ENCODE peak calls at places on chromosomes 3 and 15, in six cellular contexts. I is NCI-H2107, B is left lung, X is GM12891, G is AG20443, V is Right ventricle myocardium superior. S is an unnamed sample.

GRCh38 chr3:37210230-37210629 is 35.8 kb upstream of the LRRFIP2 start:
- DNase-seq in I (no peak), G (peak; percentile 31), X (no peak), B (no peak), V (no peak), S (no peak)

GRCh38 chr15:41804920-41805666 is 22.8 kb upstream of the JMJD7 start:
- DNase-seq in V (no peak), G (no peak), B (no peak), I (no peak), X (no peak), S (no peak)

GRCh38 chr3:131730581-131730980 is 227.8 kb upstream of the MRPL3 start:
- DNase-seq in G (peak; percentile 59), V (no peak), I (no peak), B (no peak), X (no peak), S (no peak)

GRCh38 chr3:51388286-51389029 is 2.6 kb upstream of the RBM15B start:
- DNase-seq in B (no peak), X (no peak), G (no peak), V (no peak), I (no peak), S (no peak)

GRCh38 chr3:52527039-52527731 is 6.5 kb downstream of the NT5DC2 start:
- DNase-seq in G (no peak), B (peak; percentile 64), X (no peak), V (peak; percentile 43), I (no peak), S (no peak)

GRCh38 chr3:9787714-9788113 is 4.6 kb downstream of the TADA3 start:
- DNase-seq in G (no peak), X (no peak), B (no peak), V (peak; percentile 33), I (no peak), S (no peak)

GRCh38 chr3:156311431-156311830 is 191.1 kb downstream of the KCNAB1 start:
- DNase-seq in V (no peak), X (no peak), G (no peak), I (no peak), B (no peak), S (no peak)

GRCh38 chr3:177945999-177946398 is 590.2 kb upstream of the KCNMB2 start:
- DNase-seq in V (no peak), X (no peak), G (no peak), B (no peak), I (no peak), S (no peak)

GRCh38 chr3:14110699-14111098 is 14.0 kb downstream of the CHCHD4 start:
- DNase-seq in I (no peak), X (no peak), V (no peak), G (no peak), B (no peak), S (no peak)

GRCh38 chr15:39692464-39693327 is 89.9 kb downstream of the FSIP1 start:
- DNase-seq in I (no peak), B (no peak), G (no peak), X (no peak), V (no peak), S (peak; percentile 92)

GRCh38 chr3:126476976-126477330 is 1.3 kb upstream of the ZXDC start:
- DNase-seq in X (no peak), I (no peak), V (no peak), B (no peak), G (no peak), S (no peak)

GRCh38 chr3:196624008-196624790 is 15.3 kb upstream of the NRROS start:
- DNase-seq in V (no peak), B (peak; percentile 49), I (no peak), G (no peak), X (no peak), S (no peak)

GRCh38 chr3:25178627-25179026 is 249.4 kb upstream of the RARB start:
- DNase-seq in I (no peak), B (no peak), X (no peak), V (no peak), G (no peak), S (no peak)

GRCh38 chr3:32909999-32910398 is 41.4 kb upstream of the CCR4 start:
- DNase-seq in X (no peak), I (no peak), G (no peak), B (no peak), V (no peak), S (no peak)

GRCh38 chr3:193997228-193998192 is 138.4 kb upstream of the HES1 start:
- DNase-seq in V (peak; percentile 61), B (peak; percentile 57), I (peak; percentile 91), X (no peak), G (no peak), S (no peak)

GRCh38 chr15:36331531-36332275 is 247.7 kb upstream of the CDIN1 start:
- DNase-seq in G (peak; percentile 15), I (no peak), V (no peak), X (no peak), B (no peak), S (no peak)

GRCh38 chr15:48603123-48603500 is 42.4 kb downstream of the FBN1 start:
- DNase-seq in B (no peak), V (no peak), G (no peak), I (no peak), X (no peak), S (no peak)

GRCh38 chr15:72535911-72536310 is 61.8 kb downstream of the ARIH1 start:
- DNase-seq in B (no peak), V (no peak), I (no peak), X (no peak), G (peak; percentile 13), S (no peak)

GRCh38 chr3:137988152-137988551 is 21.8 kb upstream of the CLDN18 start:
- DNase-seq in I (no peak), V (no peak), X (no peak), G (no peak), B (peak; percentile 50), S (no peak)

GRCh38 chr15:72182673-72183072 is 14.9 kb downstream of the GRAMD2A start:
- DNase-seq in V (no peak), X (no peak), B (no peak), I (no peak), G (no peak), S (no peak)

GRCh38 chr15:100810831-100811230 is 68.8 kb upstream of the ALDH1A3 start:
- DNase-seq in V (no peak), B (no peak), X (no peak), I (no peak), G (no peak), S (no peak)

GRCh38 chr3:8239718-8240698 is 261.6 kb upstream of the LMCD1 start:
- DNase-seq in B (no peak), X (peak; percentile 12), I (no peak), G (peak; percentile 71), V (no peak), S (peak; percentile 17)

GRCh38 chr3:125440559-125440955 is 65.4 kb upstream of the ZNF148 start:
- DNase-seq in I (no peak), V (no peak), G (no peak), X (no peak), B (peak; percentile 42), S (no peak)

GRCh38 chr3:160574636-160575035 is 9.3 kb upstream of the KPNA4 start:
- DNase-seq in G (no peak), B (no peak), X (no peak), V (no peak), I (no peak), S (no peak)

GRCh38 chr15:90869140-90869541 is 753 bp downstream of the FURIN start:
- DNase-seq in G (no peak), V (no peak), X (no peak), B (no peak), I (no peak), S (no peak)

GRCh38 chr3:46934067-46934466 is 42.5 kb downstream of the CCDC12 start:
- DNase-seq in B (peak; percentile 41), X (no peak), G (no peak), I (no peak), V (no peak), S (no peak)

GRCh38 chr3:8945890-8946590 is 17.2 kb downstream of the RAD18 start:
- DNase-seq in B (no peak), I (no peak), X (no peak), G (no peak), V (no peak), S (no peak)

GRCh38 chr15:78419331-78419730 is 18.7 kb upstream of the IREB2 start:
- DNase-seq in G (no peak), X (no peak), B (no peak), V (no peak), I (no peak), S (no peak)

GRCh38 chr15:88645171-88646087 is 6.6 kb downstream of the ISG20 start:
- DNase-seq in I (no peak), B (no peak), X (no peak), V (no peak), G (no peak), S (no peak)

GRCh38 chr3:168342946-168343856 is 247.5 kb upstream of the GOLIM4 start:
- DNase-seq in V (no peak), I (no peak), X (no peak), G (no peak), B (no peak), S (no peak)

GRCh38 chr15:64825081-64825430 is 391 bp downstream of the PIF1 start:
- DNase-seq in B (no peak), G (no peak), I (no peak), V (no peak), X (no peak), S (no peak)

GRCh38 chr3:172777901-172778300 is 27.4 kb downstream of the ECT2 start:
- DNase-seq in V (no peak), X (no peak), B (no peak), I (no peak), G (no peak), S (no peak)

GRCh38 chr15:31399544-31400171 is 73.0 kb downstream of the KLF13 start:
- DNase-seq in G (no peak), I (no peak), B (no peak), V (no peak), X (no peak), S (no peak)

GRCh38 chr15:43505723-43506122 is 11.7 kb upstream of the MAP1A start:
- DNase-seq in G (no peak), B (no peak), X (no peak), I (no peak), V (no peak), S (no peak)